ENCODE peak calls at places on chromosome 22, in five cellular contexts. A is H9; O is NCI-H748 treated with DMSO at 0.1 percent for 48 hours; I is stimulated activated CD4-positive, alpha-beta T cell treated with anti-CD3 and anti-CD28 coated beads, Interleukin-1b, Interleukin-23, amount 100 ng/mL, for 24 hours; P is SW480. T is an unnamed sample.

GRCh38 chr22:22917377-22917776 is 29.8 kb downstream of the IGLL5 start:
- DNase-seq in A (no peak), I (no peak), O (no peak), P (no peak), T (no peak)

GRCh38 chr22:38569972-38570840 is at the start of gene DMC1:
- DNase-seq in P (peak; percentile 81), A (peak; percentile 97), O (peak; percentile 75), I (peak; percentile 99), T (peak; percentile 69)

GRCh38 chr22:41425704-41426365 is 20.8 kb downstream of the TOB2 start:
- DNase-seq in O (no peak), I (no peak), A (no peak), P (no peak), T (no peak)

GRCh38 chr22:22346401-22347107 is 102.0 kb downstream of the VPREB1 start:
- DNase-seq in I (no peak), O (no peak), P (no peak), A (no peak), T (no peak)

GRCh38 chr22:44445731-44446130 is 52.3 kb downstream of the RTL6 start:
- DNase-seq in O (no peak), A (peak; percentile 23), P (no peak), I (no peak), T (no peak)

GRCh38 chr22:25420925-25421904 is 143.3 kb upstream of the GRK3 start:
- DNase-seq in O (no peak), I (no peak), P (peak; percentile 30), A (peak; percentile 68), T (no peak)

GRCh38 chr22:37088108-37088605 is 21.4 kb downstream of the TMPRSS6 start:
- DNase-seq in A (no peak), O (no peak), P (peak; percentile 76), I (no peak), T (no peak)

GRCh38 chr22:48705159-48705916 is 1122.3 kb downstream of the BRD1 start:
- DNase-seq in A (no peak), I (no peak), P (no peak), O (no peak), T (peak; percentile 34)

GRCh38 chr22:23381661-23382427 is 198.2 kb downstream of the IGLL1 start:
- DNase-seq in O (no peak), P (no peak), I (no peak), A (no peak), T (no peak)

GRCh38 chr22:20087319-20088262 is 7.5 kb downstream of the DGCR8 start:
- DNase-seq in P (no peak), O (no peak), I (no peak), A (no peak), T (no peak)

GRCh38 chr22:21679383-21679782 is 13.6 kb downstream of the PPIL2 start:
- DNase-seq in A (no peak), P (no peak), O (no peak), I (no peak), T (no peak)

GRCh38 chr22:48838846-48839730 is 988.6 kb downstream of the BRD1 start:
- DNase-seq in O (no peak), A (no peak), I (no peak), P (no peak), T (no peak)